ENCODE peak calls at places on chromosome 4, in seven cellular contexts. X is sigmoid colon, B is PC-3, H is glomerular endothelial cell, R is foreskin melanocyte, S is transverse colon, I is dermis blood vessel endothelial cell. O is an unnamed sample.
A peak's percentile ranks its signal among the peaks of the same experiment; 100 is the strongest.

GRCh38 chr4:1058997-1059665 is 47.7 kb downstream of the FGFRL1 start:
- DNase-seq in X (peak; percentile 46), B (no peak), H (no peak), R (no peak), S (no peak), I (no peak), O (no peak)

GRCh38 chr4:94126669-94127068 is 81.0 kb upstream of the SMARCAD1 start:
- DNase-seq in X (no peak), B (peak; percentile 14), H (no peak), R (no peak), S (no peak), I (no peak), O (no peak)

GRCh38 chr4:119040711-119041185 is 94.9 kb upstream of the MYOZ2 start:
- DNase-seq in X (no peak), B (peak; percentile 21), H (no peak), R (no peak), S (no peak), I (no peak), O (no peak)

GRCh38 chr4:150280081-150280950 is 202.1 kb downstream of the DCLK2 start:
- DNase-seq in X (no peak), B (peak; percentile 28), H (peak; percentile 31), R (peak; percentile 80), S (no peak), I (peak; percentile 57), O (no peak)

GRCh38 chr4:7765676-7766075 is 174.0 kb downstream of the AFAP1 start:
- DNase-seq in X (no peak), B (no peak), H (no peak), R (no peak), S (no peak), I (no peak), O (no peak)

GRCh38 chr4:153513596-153513995 is 47.4 kb downstream of the TMEM131L start:
- DNase-seq in X (no peak), B (peak; percentile 52), H (no peak), R (peak; percentile 56), S (no peak), I (peak; percentile 56), O (no peak)

GRCh38 chr4:156815717-156816319 is 155.8 kb downstream of the PDGFC start:
- DNase-seq in X (no peak), B (no peak), H (no peak), R (no peak), S (no peak), I (no peak), O (no peak)

GRCh38 chr4:92170340-92170739 is 133.4 kb upstream of the GRID2 start:
- DNase-seq in X (no peak), B (no peak), H (no peak), R (no peak), S (no peak), I (no peak), O (no peak)

GRCh38 chr4:138390286-138390685 is 148.1 kb upstream of the SLC7A11 start:
- DNase-seq in X (no peak), B (peak; percentile 55), H (no peak), R (peak; percentile 81), S (no peak), I (no peak), O (no peak)

GRCh38 chr4:152534541-152535231 is 1.2 kb downstream of the FBXW7 start:
- DNase-seq in X (no peak), B (no peak), H (no peak), R (no peak), S (peak; percentile 61), I (peak; percentile 43), O (no peak)

GRCh38 chr4:115365185-115365584 is 251.8 kb upstream of the NDST4 start:
- DNase-seq in X (no peak), B (no peak), H (no peak), R (no peak), S (no peak), I (no peak), O (no peak)

GRCh38 chr4:119302073-119302832 is 19.7 kb downstream of the FABP2 start:
- DNase-seq in X (no peak), B (peak; percentile 37), H (no peak), R (no peak), S (no peak), I (no peak), O (no peak)

GRCh38 chr4:101644516-101644915 is 146.0 kb upstream of the BANK1 start:
- DNase-seq in X (no peak), B (no peak), H (no peak), R (no peak), S (no peak), I (no peak), O (no peak)

GRCh38 chr4:58760737-58761136 is 1650.6 kb upstream of the IGFBP7 start:
- DNase-seq in X (no peak), B (peak; percentile 77), H (no peak), R (no peak), S (no peak), I (no peak), O (no peak)

GRCh38 chr4:70958681-70959080 is 34.8 kb upstream of the DCK start:
- DNase-seq in X (no peak), B (peak; percentile 8), H (no peak), R (peak; percentile 90), S (no peak), I (no peak), O (no peak)